ENCODE peak calls at places on chromosomes 6 and 20, in six cellular contexts. Z, O, V, C, N and M are unnamed samples.

GRCh38 chr6:33677153-33677660 is 34.3 kb downstream of the UQCC2 start:
- DNase-seq in V (no peak), O (no peak), C (peak), Z (no peak), N (no peak), M (no peak)

GRCh38 chr6:36487698-36488097 is 44.9 kb downstream of the KCTD20 start:
- DNase-seq in Z (no peak), V (no peak), N (no peak), C (no peak), O (no peak), M (no peak)

GRCh38 chr20:46572181-46572580 is 21.7 kb upstream of the OCSTAMP start:
- DNase-seq in C (no peak), N (no peak), V (no peak), Z (no peak), O (peak), M (no peak)

GRCh38 chr6:88975369-88975768 is 12.0 kb upstream of the RNGTT start:
- DNase-seq in C (no peak), Z (no peak), V (peak), O (no peak), N (no peak), M (no peak)

GRCh38 chr20:57514273-57514751 is 10.6 kb downstream of the CTCFL start:
- DNase-seq in V (peak), Z (no peak), O (peak), C (peak), N (no peak), M (peak)

GRCh38 chr20:58864346-58864745 is 11.8 kb downstream of the GNAS start:
- DNase-seq in C (no peak), Z (no peak), N (no peak), O (no peak), V (peak), M (peak)

GRCh38 chr6:156866181-156866862 is 89.1 kb downstream of the ARID1B start:
- DNase-seq in C (no peak), Z (no peak), O (peak), N (no peak), V (no peak), M (peak)

GRCh38 chr20:54320148-54320607 is 112.3 kb downstream of the PFDN4 start:
- DNase-seq in O (no peak), V (no peak), Z (no peak), N (no peak), C (no peak), M (no peak)

GRCh38 chr6:2848851-2849250 is 7.2 kb upstream of the SERPINB1 start:
- DNase-seq in Z (no peak), O (no peak), V (no peak), N (no peak), C (no peak), M (peak)

GRCh38 chr20:23334111-23334510 is 16.5 kb upstream of the NXT1 start:
- DNase-seq in V (no peak), Z (no peak), N (no peak), O (no peak), C (no peak), M (no peak)

GRCh38 chr20:47727909-47728361 is 57.3 kb downstream of the SULF2 start:
- DNase-seq in O (peak), Z (no peak), V (no peak), N (no peak), C (no peak), M (no peak)

GRCh38 chr6:29502181-29502580 is 14.4 kb upstream of the MAS1L start:
- DNase-seq in O (no peak), V (no peak), N (no peak), C (no peak), Z (no peak), M (no peak)

GRCh38 chr6:156912431-156912830 is 135.3 kb downstream of the ARID1B start:
- DNase-seq in N (no peak), Z (no peak), V (peak), O (peak), C (no peak), M (peak)

GRCh38 chr6:91505199-91505598 is 918.3 kb upstream of the MAP3K7 start:
- DNase-seq in Z (no peak), N (no peak), O (no peak), V (no peak), C (no peak), M (no peak)

GRCh38 chr20:21344216-21344615 is 41.1 kb downstream of the XRN2 start:
- DNase-seq in N (no peak), O (no peak), V (no peak), Z (no peak), C (no peak), M (no peak)

GRCh38 chr20:51980277-51980676 is 178.0 kb upstream of the SALL4 start:
- DNase-seq in Z (no peak), O (no peak), C (no peak), N (no peak), V (no peak), M (no peak)

GRCh38 chr6:127547215-127547614 is 28.1 kb upstream of the MTCL3 start:
- DNase-seq in C (no peak), Z (no peak), N (no peak), V (no peak), O (no peak), M (peak)

GRCh38 chr20:50304883-50305635 is 114.4 kb downstream of the CEBPB start:
- DNase-seq in C (peak), V (no peak), O (no peak), N (no peak), Z (no peak), M (no peak)

GRCh38 chr20:36060676-36061075 is 92.3 kb downstream of the CNBD2 start:
- DNase-seq in V (no peak), N (no peak), O (no peak), C (no peak), Z (no peak), M (no peak)

GRCh38 chr6:4466260-4466659 is 309.9 kb upstream of the CDYL start:
- DNase-seq in N (no peak), Z (no peak), O (peak), C (no peak), V (peak), M (no peak)

GRCh38 chr6:44527191-44527960 is 139.9 kb downstream of the CDC5L start:
- DNase-seq in Z (no peak), O (no peak), V (peak), C (no peak), N (no peak), M (no peak)

GRCh38 chr6:44010411-44011349 is 116.6 kb downstream of the MRPL14 start:
- DNase-seq in Z (no peak), O (no peak), N (no peak), V (peak), C (peak), M (no peak)

GRCh38 chr6:2971420-2972218 is at the start of gene SERPINB6:
- DNase-seq in O (peak), N (no peak), Z (no peak), C (no peak), V (peak), M (no peak)

GRCh38 chr6:125746731-125747588 is 2.5 kb upstream of the HEY2 start:
- DNase-seq in V (peak), N (peak), Z (no peak), O (peak), C (no peak), M (peak)

GRCh38 chr20:11195899-11196558 is 522.2 kb upstream of the JAG1 start:
- DNase-seq in V (no peak), O (no peak), N (no peak), Z (no peak), C (no peak), M (no peak)

GRCh38 chr6:37173573-37174195 is 3.7 kb downstream of the PIM1 start:
- DNase-seq in O (no peak), Z (no peak), N (no peak), V (no peak), C (no peak), M (no peak)